ENCODE peak calls at places on chromosomes 12 and 14, in seven cellular contexts. S is CD8-positive, alpha-beta memory T cell; G is Peyer's patch; U is PC-3; F is Panc1; P is suprapubic skin; I is CD8-positive, alpha-beta T cell. K is an unnamed sample.

GRCh38 chr14:97730706-97731105 is 933.5 kb downstream of the VRK1 start:
- DNase-seq in S (no peak), G (no peak), U (no peak), F (no peak), P (no peak), I (no peak), K (no peak)

GRCh38 chr12:49367381-49368239 is at the start of gene SPATS2:
- DNase-seq in S (no peak), G (no peak), U (no peak), F (no peak), P (peak; percentile 96), I (no peak), K (peak; percentile 96)

GRCh38 chr12:59429766-59430165 is 166.1 kb upstream of the SLC16A7 start:
- DNase-seq in S (no peak), G (no peak), U (no peak), F (no peak), P (no peak), I (no peak), K (no peak)

GRCh38 chr12:6772331-6772695 is at the start of gene LAG3:
- DNase-seq in S (no peak), G (no peak), U (no peak), F (no peak), P (no peak), I (peak; percentile 21), K (no peak)

GRCh38 chr14:106848330-106849121 is 1322.1 kb downstream of the TMEM121 start:
- DNase-seq in S (no peak), G (no peak), U (peak; percentile 86), F (no peak), P (no peak), I (no peak), K (peak; percentile 40)

GRCh38 chr14:23579739-23580138 is 1.1 kb upstream of the JPH4 start:
- DNase-seq in S (no peak), G (no peak), U (no peak), F (no peak), P (no peak), I (no peak), K (no peak)

GRCh38 chr14:100221419-100222218 is 17.3 kb upstream of the YY1 start:
- DNase-seq in S (peak; percentile 58), G (peak; percentile 67), U (peak; percentile 55), F (no peak), P (no peak), I (peak; percentile 59), K (peak; percentile 76)

GRCh38 chr12:43806737-43807072 is 588 bp upstream of the TWF1 start:
- DNase-seq in S (no peak), G (no peak), U (no peak), F (no peak), P (no peak), I (no peak), K (no peak)

GRCh38 chr14:65502676-65503124 is 90.2 kb downstream of the FUT8 start:
- DNase-seq in S (no peak), G (no peak), U (peak; percentile 91), F (no peak), P (no peak), I (no peak), K (no peak)

GRCh38 chr14:53032161-53032803 is 81.4 kb upstream of the FERMT2 start:
- DNase-seq in S (no peak), G (no peak), U (peak; percentile 96), F (no peak), P (no peak), I (no peak), K (peak; percentile 14)

GRCh38 chr12:6494968-6495367 is 1.1 kb downstream of the NCAPD2 start:
- DNase-seq in S (no peak), G (no peak), U (peak; percentile 9), F (no peak), P (no peak), I (no peak), K (no peak)

GRCh38 chr12:29572938-29573337 is 75.5 kb upstream of the OVCH1 start:
- DNase-seq in S (no peak), G (no peak), U (no peak), F (no peak), P (no peak), I (no peak), K (no peak)

GRCh38 chr14:32190713-32191112 is 11.1 kb upstream of the RNU6-7 start:
- DNase-seq in S (no peak), G (no peak), U (no peak), F (no peak), P (no peak), I (no peak), K (no peak)

GRCh38 chr12:131564843-131565242 is 146.0 kb upstream of the SFSWAP start:
- DNase-seq in S (no peak), G (no peak), U (no peak), F (no peak), P (no peak), I (no peak), K (no peak)

GRCh38 chr14:58100735-58101368 is 51.2 kb downstream of the ARMH4 start:
- DNase-seq in S (no peak), G (no peak), U (peak; percentile 65), F (no peak), P (no peak), I (no peak), K (no peak)

GRCh38 chr14:99755629-99756603 is 37.3 kb upstream of the EML1 start:
- DNase-seq in S (no peak), G (peak; percentile 58), U (peak; percentile 86), F (peak; percentile 58), P (no peak), I (no peak), K (peak; percentile 70)

GRCh38 chr12:94644141-94644575 is 6.2 kb downstream of the TMCC3 start:
- DNase-seq in S (no peak), G (no peak), U (peak; percentile 77), F (peak; percentile 22), P (no peak), I (no peak), K (no peak)

GRCh38 chr12:25245491-25245890 is 5.2 kb downstream of the KRAS start:
- DNase-seq in S (no peak), G (no peak), U (no peak), F (no peak), P (no peak), I (no peak), K (no peak)

GRCh38 chr12:25236190-25236589 is 14.5 kb downstream of the KRAS start:
- DNase-seq in S (no peak), G (no peak), U (no peak), F (no peak), P (no peak), I (no peak), K (no peak)

GRCh38 chr12:25242981-25243764 is 7.6 kb downstream of the KRAS start:
- DNase-seq in S (no peak), G (no peak), U (no peak), F (no peak), P (no peak), I (no peak), K (no peak)

GRCh38 chr12:25236626-25237025 is 14.1 kb downstream of the KRAS start:
- DNase-seq in S (no peak), G (no peak), U (no peak), F (no peak), P (no peak), I (no peak), K (no peak)

DNA sequence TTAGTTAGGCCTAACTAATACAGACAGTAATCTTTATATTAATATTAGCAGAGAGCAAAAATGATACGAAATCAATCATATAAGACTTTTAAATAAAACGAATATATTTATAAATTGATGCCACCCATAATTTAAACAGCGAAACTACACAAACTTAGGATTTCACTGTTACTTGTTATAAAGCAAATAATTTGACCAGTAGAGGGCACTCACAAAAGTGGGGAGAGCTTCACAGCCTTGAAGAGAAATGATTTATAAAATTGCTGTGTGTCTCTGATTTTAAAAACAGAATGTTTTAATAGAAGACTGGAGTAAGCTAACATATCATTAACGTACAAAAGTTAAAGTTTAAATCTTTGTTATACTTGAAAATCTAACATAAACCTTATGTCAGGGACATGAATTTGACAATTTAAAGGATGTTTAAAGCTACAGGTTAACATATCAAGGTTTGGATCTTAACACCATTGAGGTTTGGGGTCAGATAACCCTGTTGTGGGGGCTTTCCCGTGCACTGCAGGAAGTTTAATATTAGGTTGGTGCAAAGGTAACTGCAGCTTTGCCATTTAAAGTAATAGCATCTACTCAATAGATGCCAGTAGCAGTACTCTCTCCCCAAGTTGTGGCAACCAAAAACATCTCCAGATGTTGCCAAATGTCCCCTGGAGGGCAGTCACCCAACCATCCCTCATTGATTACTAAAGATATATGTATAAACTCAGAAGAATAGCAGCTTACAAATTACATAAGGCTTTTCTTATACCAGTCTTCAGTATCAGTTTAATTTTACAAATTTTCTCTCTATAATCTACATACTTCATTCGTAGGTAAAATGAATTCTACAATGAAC is 9.3 kb downstream of the KRAS start:
- DNase-seq in S (peak; percentile 72), G (no peak), U (peak; percentile 39), F (peak; percentile 41), P (no peak), I (no peak), K (no peak)
- H3K36me3 ChIP-seq in S (peaks cover 9% of the 10 kb centered on the region), G (no peaks in the 10 kb centered on the region), U (no peaks in the 10 kb centered on the region), F (peaks cover 10% of the 10 kb centered on the region), P (peaks cover 3% of the 10 kb centered on the region), I (peaks cover 7% of the 10 kb centered on the region), K (no peaks in the 10 kb centered on the region)

GRCh38 chr12:915090-915489 is 34.4 kb downstream of the RAD52 start:
- DNase-seq in S (no peak), G (no peak), U (peak; percentile 32), F (no peak), P (no peak), I (no peak), K (no peak)
- H3K36me3 ChIP-seq in S (peaks cover 39% of the 10 kb centered on the region), G (no peaks in the 10 kb centered on the region), U (peaks cover 38% of the 10 kb centered on the region), F (peaks cover 13% of the 10 kb centered on the region), P (peaks cover 81% of the 10 kb centered on the region), I (peaks cover 42% of the 10 kb centered on the region), K (peaks cover 8% of the 10 kb centered on the region)

GRCh38 chr12:17809206-17809605 is 280.8 kb downstream of the RERGL start:
- DNase-seq in S (no peak), G (no peak), U (no peak), F (no peak), P (no peak), I (no peak), K (no peak)

GRCh38 chr12:17810399-17810798 is 279.6 kb downstream of the RERGL start:
- DNase-seq in S (no peak), G (no peak), U (no peak), F (no peak), P (no peak), I (no peak), K (no peak)
- H3K36me3 ChIP-seq in S (no peaks in the 10 kb centered on the region), G (no peaks in the 10 kb centered on the region), U (no peaks in the 10 kb centered on the region), F (no peaks in the 10 kb centered on the region), P (no peaks in the 10 kb centered on the region), I (no peaks in the 10 kb centered on the region), K (no peaks in the 10 kb centered on the region)

GRCh38 chr14:104710071-104710735 is 13.8 kb upstream of the ADSS1 start:
- DNase-seq in S (no peak), G (no peak), U (no peak), F (no peak), P (no peak), I (no peak), K (no peak)

GRCh38 chr14:104709387-104710019 is 14.5 kb upstream of the ADSS1 start:
- DNase-seq in S (no peak), G (no peak), U (no peak), F (no peak), P (no peak), I (no peak), K (no peak)

GRCh38 chr14:104706733-104707628 is 17.0 kb upstream of the ADSS1 start:
- DNase-seq in S (no peak), G (no peak), U (no peak), F (no peak), P (no peak), I (no peak), K (no peak)

GRCh38 chr14:104708606-104709268 is 15.3 kb upstream of the ADSS1 start:
- DNase-seq in S (peak; percentile 53), G (peak; percentile 82), U (peak; percentile 80), F (no peak), P (no peak), I (peak; percentile 55), K (peak; percentile 85)

GRCh38 chr14:104707629-104708595 is 16.1 kb upstream of the ADSS1 start:
- DNase-seq in S (no peak), G (no peak), U (no peak), F (no peak), P (no peak), I (no peak), K (no peak)
- H3K36me3 ChIP-seq in S (peaks cover 5% of the 10 kb centered on the region), G (peaks cover 2% of the 10 kb centered on the region), U (peaks cover 16% of the 10 kb centered on the region), F (no peaks in the 10 kb centered on the region), P (peaks cover 75% of the 10 kb centered on the region), I (peaks cover 10% of the 10 kb centered on the region), K (peaks cover 8% of the 10 kb centered on the region)